ENCODE peak calls at places on chromosomes 16 and 17, in eight cellular contexts. K is IMR-90, X is stomach, C is endothelial cell of umbilical vein, I is adrenal gland, U is H54, G is transverse colon, D is lower leg skin. Q is an unnamed sample.

GRCh38 chr16:14286381-14287230 is 215.5 kb downstream of the MRTFB start:
- DNase-seq in K (no peak), X (no peak), C (peak; percentile 46), I (peak; percentile 30), U (no peak), G (peak; percentile 22), D (no peak), Q (no peak)

GRCh38 chr16:50719401-50720337 is 22.2 kb upstream of the CYLD start:
- DNase-seq in K (no peak), X (peak; percentile 65), C (no peak), I (no peak), U (no peak), G (peak; percentile 66), D (no peak), Q (peak; percentile 82)

GRCh38 chr16:88453217-88453531 is at the start of gene ZFPM1:
- DNase-seq in K (no peak), X (no peak), C (no peak), I (no peak), U (peak; percentile 96), G (no peak), D (no peak), Q (no peak)

GRCh38 chr17:36611345-36612072 is 10.1 kb downstream of the MRM1 start:
- DNase-seq in K (peak; percentile 85), X (no peak), C (no peak), I (peak; percentile 79), U (peak; percentile 46), G (no peak), D (no peak), Q (no peak)

GRCh38 chr17:69069289-69069688 is 8.6 kb upstream of the ABCA9 start:
- DNase-seq in K (no peak), X (no peak), C (no peak), I (no peak), U (no peak), G (no peak), D (no peak), Q (no peak)

GRCh38 chr17:42843358-42843934 is 934 bp upstream of the AOC2 start:
- DNase-seq in K (peak; percentile 74), X (no peak), C (peak; percentile 69), I (peak; percentile 53), U (peak; percentile 61), G (no peak), D (no peak), Q (peak; percentile 59)

GRCh38 chr16:47660540-47660939 is 199.4 kb downstream of the PHKB start:
- DNase-seq in K (no peak), X (no peak), C (no peak), I (no peak), U (no peak), G (no peak), D (no peak), Q (no peak)

GRCh38 chr16:69930117-69930776 is 20.9 kb upstream of the CLEC18A start:
- DNase-seq in K (peak; percentile 60), X (peak; percentile 45), C (peak; percentile 58), I (peak; percentile 71), U (peak; percentile 69), G (peak; percentile 43), D (no peak), Q (peak; percentile 67)

GRCh38 chr16:4322121-4323035 is 6.5 kb downstream of the GLIS2 start:
- DNase-seq in K (no peak), X (no peak), C (no peak), I (no peak), U (no peak), G (no peak), D (no peak), Q (no peak)

GRCh38 chr16:15961060-15961511 is 11.7 kb downstream of the ABCC1 start:
- DNase-seq in K (peak; percentile 68), X (no peak), C (peak; percentile 77), I (no peak), U (no peak), G (no peak), D (no peak), Q (no peak)

GRCh38 chr16:16155234-16155633 is 68.1 kb downstream of the ABCC6 start:
- DNase-seq in K (no peak), X (no peak), C (no peak), I (no peak), U (no peak), G (no peak), D (no peak), Q (no peak)

GRCh38 chr17:83053779-83054451 is 25.5 kb upstream of the METRNL start:
- DNase-seq in K (no peak), X (peak; percentile 52), C (no peak), I (peak; percentile 68), U (no peak), G (no peak), D (peak; percentile 65), Q (peak; percentile 91)

GRCh38 chr17:83052241-83052564 is 27.2 kb upstream of the METRNL start:
- DNase-seq in K (no peak), X (no peak), C (no peak), I (no peak), U (no peak), G (no peak), D (no peak), Q (no peak)

GRCh38 chr17:83054518-83055125 is 24.8 kb upstream of the METRNL start:
- DNase-seq in K (no peak), X (peak; percentile 14), C (no peak), I (no peak), U (no peak), G (no peak), D (no peak), Q (no peak)

GRCh38 chr17:83051423-83052240 is 27.8 kb upstream of the METRNL start:
- DNase-seq in K (peak; percentile 95), X (peak; percentile 97), C (peak; percentile 98), I (peak; percentile 98), U (peak; percentile 97), G (peak; percentile 98), D (peak; percentile 93), Q (peak; percentile 97)

DNA sequence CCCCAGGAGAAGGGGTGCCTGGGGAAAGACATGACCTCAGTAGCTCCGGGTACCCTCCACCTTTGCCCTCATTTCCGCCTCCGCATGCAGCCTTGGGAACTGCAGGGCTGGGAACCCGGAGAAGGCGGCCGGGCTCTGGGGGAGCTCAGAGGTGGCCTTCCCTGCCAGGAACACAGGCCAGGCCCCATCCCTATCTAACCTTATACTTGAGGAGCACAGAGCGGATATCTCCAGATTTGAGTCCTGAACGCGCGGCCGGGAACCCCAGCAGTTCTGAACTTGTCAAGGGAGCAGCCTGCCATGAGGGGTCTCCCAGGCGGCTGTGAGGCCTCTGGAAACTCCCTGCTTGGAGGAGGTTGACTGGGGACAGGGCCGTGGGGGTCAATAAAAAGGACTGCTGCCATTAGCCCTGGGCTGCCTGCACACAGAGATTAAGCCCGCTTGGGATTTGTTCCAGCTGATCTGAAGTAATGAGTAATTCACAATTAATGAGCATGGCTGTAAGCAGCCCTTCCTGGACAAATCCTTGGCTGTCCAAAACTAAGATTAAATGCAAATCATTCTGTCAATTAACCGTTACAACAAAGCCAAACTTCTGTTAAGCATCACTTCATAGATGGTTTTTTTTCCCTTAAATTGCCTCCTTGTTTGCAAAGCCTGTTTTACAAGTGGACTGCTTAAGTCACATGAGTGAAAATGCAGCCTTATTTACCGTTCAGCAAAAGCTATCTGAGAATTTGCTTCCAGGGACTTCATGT is 26.2 kb upstream of the METRNL start:
- DNase-seq in K (peak; percentile 30), X (peak; percentile 28), C (peak; percentile 75), I (peak; percentile 79), U (no peak), G (no peak), D (no peak), Q (no peak)
- TF ChIP-seq POLR2A in K (no peak), X (no peak), C (no peak), I (no peak), U (no peak), G (no peak), D (no peak), Q (no peak)

GRCh38 chr16:56113223-56113622 is 78.1 kb upstream of the GNAO1 start:
- DNase-seq in K (no peak), X (no peak), C (no peak), I (no peak), U (no peak), G (no peak), D (no peak), Q (no peak)
- TF ChIP-seq POLR2A in K (no peak), X (no peak), C (no peak), I (no peak), U (no peak), G (no peak), D (no peak), Q (no peak)

DNA sequence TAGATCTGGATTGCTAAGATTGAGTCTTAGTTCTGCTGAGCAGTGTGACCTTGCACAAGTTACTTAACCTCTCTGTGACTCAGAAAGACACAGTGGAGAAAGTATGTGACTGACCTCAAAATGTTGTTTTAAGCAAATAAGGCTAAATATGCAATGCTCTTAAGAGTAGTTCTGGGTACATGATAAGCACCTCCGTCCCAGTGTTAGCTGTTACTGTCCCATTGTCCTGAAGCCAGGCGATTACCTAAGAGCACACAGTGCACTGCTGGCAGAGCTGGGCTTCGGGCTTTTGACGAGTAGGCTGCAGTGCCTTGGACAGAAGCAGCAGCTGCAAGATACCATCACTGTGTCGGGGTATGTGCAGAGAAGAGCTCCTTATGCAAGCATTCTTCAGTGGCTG is 32.7 kb upstream of the FOXF1 start:
- DNase-seq in K (peak; percentile 83), X (no peak), C (peak; percentile 9), I (no peak), U (no peak), G (no peak), D (no peak), Q (no peak)
- TF ChIP-seq POLR2A in K (no peak), X (no peak), C (no peak), I (no peak), U (no peak), G (no peak), D (no peak), Q (no peak)

GRCh38 chr17:7835818-7836595 is 2.0 kb downstream of the KDM6B start:
- DNase-seq in K (peak; percentile 58), X (peak; percentile 74), C (peak; percentile 60), I (peak; percentile 87), U (no peak), G (peak; percentile 81), D (no peak), Q (peak; percentile 64)
- TF ChIP-seq POLR2A in K (peak; percentile 91), X (no peak), C (peak; percentile 57), I (peak; percentile 72), U (no peak), G (peak; percentile 82), D (no peak), Q (peak; percentile 25)

GRCh38 chr17:647340-648197 is 67.1 kb downstream of the VPS53 start:
- DNase-seq in K (no peak), X (no peak), C (no peak), I (no peak), U (no peak), G (no peak), D (no peak), Q (no peak)
- TF ChIP-seq POLR2A in K (no peak), X (no peak), C (no peak), I (no peak), U (no peak), G (no peak), D (no peak), Q (no peak)

DNA sequence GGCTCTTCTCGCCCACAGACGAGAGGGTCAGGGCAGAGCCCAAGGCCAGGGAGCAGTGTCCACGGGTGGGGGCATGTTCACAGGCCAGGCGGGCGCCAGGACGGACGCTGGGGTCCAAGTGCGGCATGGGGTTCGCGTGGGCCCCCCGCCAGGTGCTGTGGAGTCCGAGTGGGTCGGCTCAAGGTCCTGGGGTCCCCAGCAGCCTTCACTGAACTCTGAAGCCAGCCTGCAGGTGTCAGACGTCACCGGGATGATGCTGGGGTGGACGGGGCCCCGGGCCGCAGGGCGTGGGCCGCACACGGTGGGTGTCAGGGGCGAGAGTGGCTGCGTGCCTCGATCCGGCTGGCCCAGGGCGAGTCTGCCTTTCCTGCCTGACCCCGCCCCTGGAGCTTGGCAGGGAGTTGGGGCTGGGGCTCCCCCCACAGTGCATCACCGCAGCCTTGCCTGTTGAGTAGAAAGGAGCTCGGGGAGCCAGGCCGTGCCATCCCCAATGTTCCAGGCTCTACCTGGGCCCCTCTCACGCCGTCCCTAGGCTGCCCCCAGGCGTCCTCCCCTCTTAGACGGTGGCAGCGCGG is 19.0 kb downstream of the CACNA1H start:
- DNase-seq in K (no peak), X (no peak), C (no peak), I (no peak), U (no peak), G (peak; percentile 37), D (no peak), Q (no peak)
- TF ChIP-seq POLR2A in K (no peak), X (no peak), C (no peak), I (no peak), U (no peak), G (no peak), D (no peak), Q (no peak)

Q was measured in NB4.